ENCODE peak calls at places on chromosome 10, in nine cellular contexts. N is Peyer's patch, W is iris pigment epithelial cell, R is T-helper 2 cell, L is amygdala, C is KBM-7, H is cardiac fibroblast, V is M059J, T is brain pericyte. B is an unnamed sample.
A peak's percentile ranks its signal among the peaks of the same experiment; 100 is the strongest.

GRCh38 chr10:71136036-71136690 is 76.2 kb upstream of the UNC5B start:
- DNase-seq in N (no peak), L (no peak), W (no peak), C (no peak), T (no peak), R (no peak), H (no peak), V (no peak), B (no peak)

GRCh38 chr10:62655337-62655994 is 149.1 kb upstream of the ADO start:
- DNase-seq in H (no peak), N (no peak), C (no peak), T (no peak), W (no peak), L (no peak), V (no peak), R (no peak), B (no peak)

GRCh38 chr10:87752571-87752970 is 65.5 kb downstream of the ATAD1 start:
- DNase-seq in R (no peak), V (peak; percentile 71), W (peak; percentile 78), H (peak; percentile 70), L (no peak), C (no peak), T (no peak), N (no peak), B (peak; percentile 64)

GRCh38 chr10:24390746-24391145 is 181.8 kb downstream of the KIAA1217 start:
- DNase-seq in H (no peak), T (no peak), V (no peak), C (no peak), L (no peak), W (peak; percentile 76), R (no peak), N (no peak), B (no peak)

GRCh38 chr10:27857616-27858015 is 112.0 kb upstream of the MKX start:
- DNase-seq in V (no peak), T (no peak), W (no peak), H (no peak), N (no peak), L (no peak), R (no peak), C (no peak), B (no peak)

GRCh38 chr10:95462740-95463667 is 98.2 kb downstream of the SORBS1 start:
- DNase-seq in N (no peak), V (no peak), H (no peak), W (no peak), T (no peak), R (no peak), C (no peak), L (no peak), B (no peak)

GRCh38 chr10:76829724-76830123 is 807.9 kb downstream of the KCNMA1 start:
- DNase-seq in V (no peak), C (no peak), H (no peak), R (no peak), L (no peak), T (no peak), W (no peak), N (no peak), B (no peak)

GRCh38 chr10:43012578-43012977 is 64.3 kb upstream of the RET start:
- DNase-seq in T (no peak), L (no peak), C (no peak), W (no peak), R (no peak), V (no peak), H (no peak), N (no peak), B (no peak)

GRCh38 chr10:110074986-110075664 is 67.3 kb downstream of the ADD3 start:
- DNase-seq in W (peak; percentile 93), N (no peak), L (no peak), C (peak; percentile 26), H (peak; percentile 87), R (no peak), V (peak; percentile 42), T (peak; percentile 56), B (peak; percentile 89)

GRCh38 chr10:128095023-128095752 is 31.0 kb downstream of the MKI67 start:
- DNase-seq in W (no peak), R (peak; percentile 12), L (no peak), N (peak; percentile 77), T (no peak), V (peak; percentile 44), C (peak; percentile 18), H (no peak), B (no peak)

GRCh38 chr10:127449491-127449890 is 99.6 kb upstream of the NPS start:
- DNase-seq in R (no peak), L (no peak), V (no peak), N (no peak), T (no peak), C (no peak), H (no peak), W (no peak), B (no peak)

GRCh38 chr10:91579351-91579985 is 53.4 kb downstream of the PPP1R3C start:
- DNase-seq in T (no peak), H (no peak), C (no peak), R (no peak), L (no peak), V (no peak), N (no peak), W (peak; percentile 50), B (no peak)

GRCh38 chr10:14181197-14181936 is 149.4 kb downstream of the FRMD4A start:
- DNase-seq in V (no peak), T (no peak), L (no peak), C (no peak), W (no peak), N (no peak), R (no peak), H (no peak), B (no peak)

GRCh38 chr10:62177111-62177510 is 91.5 kb downstream of the RTKN2 start:
- DNase-seq in T (no peak), N (no peak), H (no peak), C (no peak), W (peak; percentile 63), R (no peak), V (no peak), L (no peak), B (no peak)

GRCh38 chr10:71404510-71405295 is 8.0 kb downstream of the CDH23 start:
- DNase-seq in W (no peak), T (no peak), C (no peak), R (no peak), N (peak; percentile 9), V (no peak), L (no peak), H (no peak), B (no peak)

GRCh38 chr10:32692174-32692573 is 246.2 kb downstream of the CCDC7 start:
- DNase-seq in W (peak; percentile 52), N (no peak), L (no peak), T (no peak), R (no peak), H (peak; percentile 68), V (peak; percentile 93), C (no peak), B (peak; percentile 88)

GRCh38 chr10:93894516-93895378 is 969 bp downstream of the SLC35G1 start:
- DNase-seq in V (peak; percentile 30), N (no peak), T (no peak), W (peak; percentile 15), R (no peak), L (no peak), H (peak; percentile 19), C (peak; percentile 26), B (no peak)

GRCh38 chr10:78853864-78854263 is 214.9 kb upstream of the ZMIZ1 start:
- DNase-seq in W (peak; percentile 12), L (no peak), C (no peak), R (no peak), N (no peak), T (no peak), H (no peak), V (no peak), B (no peak)

GRCh38 chr10:93199221-93199681 is 125.6 kb downstream of the CYP26A1 start:
- DNase-seq in W (peak; percentile 93), L (no peak), T (no peak), C (peak; percentile 59), V (peak; percentile 91), N (peak; percentile 74), H (peak; percentile 46), R (no peak), B (peak; percentile 53)

GRCh38 chr10:45058580-45058979 is 57.9 kb downstream of the ZNF22 start:
- DNase-seq in R (no peak), V (peak; percentile 7), W (peak; percentile 22), N (no peak), H (peak; percentile 69), L (no peak), T (no peak), C (peak; percentile 16), B (no peak)

GRCh38 chr10:99667108-99667751 is 7.9 kb downstream of the ENTPD7 start:
- DNase-seq in H (peak; percentile 78), L (no peak), C (no peak), V (peak; percentile 96), N (peak; percentile 54), R (no peak), T (no peak), W (peak; percentile 90), B (peak; percentile 52)

GRCh38 chr10:70536196-70536920 is 57.8 kb downstream of the PALD1 start:
- DNase-seq in L (no peak), T (no peak), W (no peak), H (no peak), V (no peak), C (no peak), N (no peak), R (no peak), B (no peak)

GRCh38 chr10:44463511-44464121 is 78.7 kb upstream of the CXCL12 start:
- DNase-seq in H (peak; percentile 68), W (peak; percentile 21), R (no peak), N (no peak), L (no peak), T (no peak), C (no peak), V (peak; percentile 83), B (peak; percentile 72)

GRCh38 chr10:45526309-45526708 is 146.3 kb downstream of the ZFAND4 start:
- DNase-seq in L (no peak), C (no peak), R (no peak), V (no peak), W (no peak), T (no peak), H (no peak), N (no peak), B (no peak)

GRCh38 chr10:108327706-108328105 is 1163.2 kb upstream of the SORCS1 start:
- DNase-seq in T (no peak), W (no peak), H (peak; percentile 1), C (no peak), N (no peak), L (no peak), V (peak; percentile 44), R (no peak), B (no peak)

GRCh38 chr10:71998119-71998839 is 34.1 kb downstream of the CHST3 start:
- DNase-seq in V (peak; percentile 76), W (no peak), R (no peak), T (no peak), L (no peak), H (no peak), C (no peak), N (no peak), B (no peak)

GRCh38 chr10:131094406-131095108 is 217.0 kb downstream of the TCERG1L start:
- DNase-seq in H (peak; percentile 2), C (peak; percentile 7), W (peak; percentile 31), T (no peak), L (no peak), N (no peak), R (no peak), V (peak; percentile 11), B (no peak)

B was measured in stromal cell of bone marrow.